ENCODE peak calls at places on chromosomes 3 and 15, in six cellular contexts. Q is H9, Z is mesendoderm, G is IMR-90, K is mesenchymal stem cell, P is trophoblast cell. S is an unnamed sample.

GRCh38 chr3:138188013-138188352 is 882 bp downstream of the ARMC8 start:
- DNase-seq in K (peak), P (no peak), G (peak), Z (no peak), Q (no peak), S (no peak)

GRCh38 chr3:154105218-154105975 is 15.8 kb upstream of the ARHGEF26 start:
- DNase-seq in Z (no peak), G (peak), Q (no peak), P (no peak), K (no peak), S (no peak)

GRCh38 chr3:60708191-60708975 is 542.9 kb downstream of the FHIT start:
- DNase-seq in K (peak), G (peak), P (no peak), Q (no peak), Z (no peak), S (no peak)

GRCh38 chr3:47412842-47413520 is 32.2 kb downstream of the PTPN23 start:
- DNase-seq in P (no peak), K (no peak), Z (no peak), Q (no peak), G (no peak), S (no peak)

GRCh38 chr3:42855219-42855546 is 20.5 kb downstream of the CYP8B1 start:
- DNase-seq in G (no peak), Z (no peak), K (no peak), Q (no peak), P (no peak), S (no peak)

GRCh38 chr3:123338021-123338619 is 110.8 kb downstream of the ADCY5 start:
- DNase-seq in P (no peak), G (no peak), K (no peak), Q (no peak), Z (no peak), S (no peak)

GRCh38 chr15:96344706-96345559 is 14.4 kb downstream of the NR2F2 start:
- DNase-seq in K (peak), P (no peak), Z (no peak), Q (peak), G (no peak), S (no peak)

GRCh38 chr15:40105517-40106202 is 3.0 kb downstream of the BMF start:
- DNase-seq in K (no peak), P (no peak), Q (no peak), Z (no peak), G (no peak), S (no peak)

GRCh38 chr3:152300029-152300764 is 31.5 kb downstream of the MBNL1 start:
- DNase-seq in G (no peak), K (no peak), P (no peak), Q (no peak), Z (no peak), S (no peak)

GRCh38 chr3:156665296-156665695 is 9.1 kb upstream of the TIPARP start:
- DNase-seq in P (no peak), Z (no peak), Q (no peak), G (peak), K (peak), S (no peak)

GRCh38 chr15:54197995-54198394 is 219.8 kb downstream of the UNC13C start:
- DNase-seq in P (no peak), Q (peak), Z (peak), K (no peak), G (no peak), S (no peak)

GRCh38 chr3:150736903-150737832 is 25.8 kb downstream of the SIAH2 start:
- DNase-seq in G (no peak), P (peak), Z (peak), Q (no peak), K (peak), S (no peak)

GRCh38 chr15:31230630-31231485 is 95.8 kb upstream of the KLF13 start:
- DNase-seq in Z (no peak), P (no peak), G (no peak), Q (no peak), K (no peak), S (no peak)

GRCh38 chr3:126025862-126026261 is 56.9 kb downstream of the ROPN1B start:
- DNase-seq in G (no peak), Z (no peak), P (no peak), Q (no peak), K (no peak), S (no peak)

GRCh38 chr15:44541282-44541958 is 4.5 kb downstream of the EIF3J start:
- DNase-seq in K (peak), G (peak), P (no peak), Q (no peak), Z (no peak), S (no peak)

GRCh38 chr3:183576487-183577107 is 21.1 kb upstream of the KLHL6 start:
- DNase-seq in Z (no peak), K (peak), Q (no peak), G (no peak), P (no peak), S (no peak)

GRCh38 chr3:155281892-155282291 is 11.6 kb downstream of the STRIT1 start:
- DNase-seq in K (no peak), Q (no peak), Z (peak), P (peak), G (peak), S (no peak)

GRCh38 chr3:131957980-131958379 is 76.8 kb downstream of the CPNE4 start:
- DNase-seq in P (peak), K (no peak), Q (no peak), Z (peak), G (no peak), S (no peak)

GRCh38 chr15:74906193-74906449 is 530 bp downstream of the FAM219B start:
- DNase-seq in Q (peak), P (peak), K (peak), G (no peak), Z (no peak), S (no peak)

GRCh38 chr3:117261907-117262518 is 552.4 kb downstream of the TUSC7 start:
- DNase-seq in K (no peak), Z (no peak), G (no peak), Q (no peak), P (no peak), S (no peak)

GRCh38 chr3:105385868-105386508 is 19.3 kb downstream of the ALCAM start:
- DNase-seq in G (no peak), K (no peak), Q (no peak), P (no peak), Z (no peak), S (no peak)

GRCh38 chr15:80309769-80310384 is 57.9 kb upstream of the CTXND1 start:
- DNase-seq in Z (peak), K (peak), Q (no peak), G (peak), P (no peak), S (peak)

GRCh38 chr15:90761629-90762028 is 44.5 kb downstream of the BLM start:
- DNase-seq in Z (no peak), Q (no peak), P (no peak), K (no peak), G (no peak), S (no peak)

GRCh38 chr3:5186854-5187151 is 704 bp upstream of the EDEM1 start:
- DNase-seq in Q (no peak), P (no peak), Z (no peak), K (peak), G (peak), S (no peak)

GRCh38 chr15:96273317-96274086 is 57.0 kb upstream of the NR2F2 start:
- DNase-seq in G (peak), Q (no peak), K (peak), Z (peak), P (peak), S (no peak)

GRCh38 chr3:8595935-8596262 is 48.7 kb downstream of the SSUH2 start:
- DNase-seq in Q (no peak), P (no peak), Z (no peak), K (no peak), G (no peak), S (no peak)

GRCh38 chr3:47762233-47762632 is 19.5 kb downstream of the SMARCC1 start:
- DNase-seq in Z (no peak), Q (no peak), P (no peak), K (no peak), G (peak), S (no peak)

GRCh38 chr3:32018723-32019564 is 37.4 kb downstream of the ZNF860 start:
- DNase-seq in G (peak), K (peak), Q (no peak), Z (peak), P (no peak), S (peak)

GRCh38 chr15:74253276-74253921 is 17.3 kb downstream of the CCDC33 start:
- DNase-seq in G (peak), Z (peak), K (no peak), P (no peak), Q (no peak), S (no peak)

GRCh38 chr3:181730934-181731333 is 19.2 kb downstream of the SOX2 start:
- DNase-seq in Q (no peak), P (no peak), Z (no peak), G (no peak), K (no peak), S (no peak)

GRCh38 chr3:181730364-181730763 is 18.6 kb downstream of the SOX2 start:
- DNase-seq in G (no peak), K (no peak), Q (no peak), Z (no peak), P (no peak), S (no peak)

GRCh38 chr3:181727122-181728036 is 15.7 kb downstream of the SOX2 start:
- DNase-seq in Z (peak), G (no peak), Q (peak), K (peak), P (no peak), S (no peak)

GRCh38 chr3:181728470-181728869 is 16.7 kb downstream of the SOX2 start:
- DNase-seq in K (no peak), G (no peak), P (no peak), Q (no peak), Z (no peak), S (no peak)

DNA sequence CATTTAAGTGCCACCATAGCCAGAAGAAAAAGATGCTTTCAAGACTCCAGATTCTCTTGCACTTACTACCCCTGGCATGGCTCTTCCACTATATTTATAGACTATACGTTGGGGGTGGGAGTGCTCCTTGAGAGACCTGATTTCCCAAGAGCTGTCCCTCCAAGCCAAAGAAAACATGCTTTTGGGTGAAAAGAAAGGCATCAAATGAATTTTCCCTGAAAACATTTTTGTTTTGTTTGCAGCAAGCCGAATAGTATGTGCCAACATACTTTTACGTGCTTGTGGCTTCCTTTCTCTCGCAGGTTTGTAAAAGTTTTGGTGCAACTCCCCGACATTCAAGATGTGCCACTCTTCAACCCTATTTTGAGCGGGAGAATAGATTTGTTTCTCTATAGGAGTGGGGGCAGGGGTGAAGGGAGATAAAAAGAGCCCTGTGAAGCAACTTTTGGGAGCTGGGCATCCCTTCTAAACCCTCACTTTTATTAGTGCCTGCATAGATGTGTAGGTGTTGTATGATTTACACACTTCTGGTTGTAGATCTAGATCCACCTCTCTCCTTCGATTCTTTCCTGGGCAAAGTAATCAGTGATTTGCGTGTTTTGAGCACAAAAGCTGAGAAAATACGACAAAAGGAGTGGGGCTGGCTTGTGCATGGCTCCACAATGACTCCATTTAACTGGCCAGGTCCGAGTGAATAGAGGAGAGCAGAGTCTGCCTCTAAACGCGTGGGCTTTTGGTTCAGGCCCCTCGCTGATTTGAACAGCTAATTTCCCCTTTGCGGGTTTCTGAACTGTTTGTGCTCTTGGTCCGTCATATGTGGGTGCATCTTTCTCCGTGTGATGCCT is 17.6 kb downstream of the SOX2 start:
- DNase-seq in Z (no peak), Q (no peak), P (no peak), K (no peak), G (no peak), S (no peak)
- H2BK120ac ChIP-seq in Z (no peak), Q (no peak), P (no peak), K (no peak), G (no peak), S (no peak)

GRCh38 chr3:112637700-112638099 is 3.2 kb downstream of the CCDC80 start:
- DNase-seq in Q (no peak), Z (no peak), P (no peak), G (no peak), K (no peak), S (no peak)
- H3K9ac ChIP-seq in Q (no peak), Z (no peak), P (no peak), G (peak), K (peak), S (no peak)

GRCh38 chr15:77620960-77621647 is 11.6 kb downstream of the LINGO1 start:
- DNase-seq in G (no peak), P (no peak), Z (no peak), K (no peak), Q (no peak), S (no peak)
- H2BK120ac ChIP-seq in G (no peak), P (peak), Z (no peak), K (no peak), Q (no peak), S (no peak)

GRCh38 chr3:144818973-144819372 is 847.4 kb downstream of the DIPK2A start:
- DNase-seq in Z (no peak), K (no peak), P (no peak), Q (no peak), G (no peak), S (no peak)
- H3K9ac ChIP-seq in Z (no peak), K (no peak), P (no peak), Q (no peak), G (no peak), S (no peak)

DNA sequence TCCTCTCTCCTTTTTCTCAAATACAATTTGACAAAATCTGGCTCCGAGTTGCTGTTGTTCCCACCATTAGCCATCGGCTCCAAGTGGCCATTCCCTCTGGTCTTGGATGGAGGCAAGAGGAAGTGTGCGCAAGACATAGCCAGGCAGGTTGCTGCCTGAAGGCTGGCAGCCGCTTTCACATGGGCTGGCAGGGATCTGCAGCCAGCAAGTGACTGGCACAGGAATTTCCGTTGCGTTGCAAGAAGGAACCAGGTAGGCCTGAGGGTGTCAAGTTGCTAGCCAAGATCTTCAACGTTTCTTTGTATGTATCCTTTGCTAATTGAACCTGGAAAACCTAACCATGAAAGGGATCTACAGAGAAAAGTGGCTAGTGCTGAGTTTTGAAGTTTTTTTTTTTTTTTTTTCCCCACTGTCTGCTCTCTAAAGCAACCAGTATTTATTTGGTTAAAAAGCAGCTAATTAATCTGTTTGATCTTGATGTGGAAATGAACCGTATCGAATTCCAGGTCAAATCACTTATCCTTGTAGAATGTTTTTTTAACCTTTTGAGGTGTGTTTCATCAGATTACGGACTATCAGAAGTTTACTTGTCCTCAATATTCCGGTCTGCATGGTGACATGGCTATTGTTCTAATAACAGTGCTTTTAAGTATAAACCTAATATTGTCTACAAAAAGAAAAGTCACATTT is 117.1 kb downstream of the FNDC3B start:
- DNase-seq in P (no peak), K (no peak), Z (peak), Q (peak), G (no peak), S (no peak)
- H2BK120ac ChIP-seq in P (no peak), K (no peak), Z (no peak), Q (no peak), G (no peak), S (no peak)

DNA sequence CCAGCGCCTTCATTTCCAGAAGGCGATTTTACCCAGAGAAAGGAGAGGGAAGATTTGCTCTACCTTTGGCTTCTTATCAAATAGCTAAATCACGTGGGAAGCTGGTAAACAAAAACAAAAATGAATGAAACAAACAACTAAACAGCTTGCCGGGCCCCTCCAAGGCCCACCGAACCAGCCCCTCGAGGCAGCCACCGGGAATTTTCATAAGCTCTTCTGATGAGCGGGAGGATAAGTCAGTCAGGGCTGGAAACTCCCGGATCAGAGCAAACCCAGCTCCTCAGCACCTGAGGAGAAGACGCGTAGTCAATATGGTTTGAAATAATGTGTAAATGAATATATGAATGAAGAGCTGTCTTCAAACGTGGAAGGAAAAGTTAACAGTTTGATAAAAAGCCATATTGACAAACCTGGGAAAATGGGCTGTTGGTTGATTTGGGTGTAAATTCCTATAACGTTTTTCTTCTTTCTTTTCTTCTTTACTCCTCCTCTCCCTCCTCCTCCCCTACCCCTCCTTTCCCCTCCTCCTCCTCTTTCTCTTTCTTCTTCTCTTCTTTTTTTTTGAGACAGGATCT is 10.7 kb downstream of the RPLP1 start:
- DNase-seq in P (no peak), Z (no peak), G (no peak), Q (no peak), K (no peak), S (no peak)
- H3K9ac ChIP-seq in P (peak), Z (peak), G (peak), Q (peak), K (peak), S (no peak)

DNA sequence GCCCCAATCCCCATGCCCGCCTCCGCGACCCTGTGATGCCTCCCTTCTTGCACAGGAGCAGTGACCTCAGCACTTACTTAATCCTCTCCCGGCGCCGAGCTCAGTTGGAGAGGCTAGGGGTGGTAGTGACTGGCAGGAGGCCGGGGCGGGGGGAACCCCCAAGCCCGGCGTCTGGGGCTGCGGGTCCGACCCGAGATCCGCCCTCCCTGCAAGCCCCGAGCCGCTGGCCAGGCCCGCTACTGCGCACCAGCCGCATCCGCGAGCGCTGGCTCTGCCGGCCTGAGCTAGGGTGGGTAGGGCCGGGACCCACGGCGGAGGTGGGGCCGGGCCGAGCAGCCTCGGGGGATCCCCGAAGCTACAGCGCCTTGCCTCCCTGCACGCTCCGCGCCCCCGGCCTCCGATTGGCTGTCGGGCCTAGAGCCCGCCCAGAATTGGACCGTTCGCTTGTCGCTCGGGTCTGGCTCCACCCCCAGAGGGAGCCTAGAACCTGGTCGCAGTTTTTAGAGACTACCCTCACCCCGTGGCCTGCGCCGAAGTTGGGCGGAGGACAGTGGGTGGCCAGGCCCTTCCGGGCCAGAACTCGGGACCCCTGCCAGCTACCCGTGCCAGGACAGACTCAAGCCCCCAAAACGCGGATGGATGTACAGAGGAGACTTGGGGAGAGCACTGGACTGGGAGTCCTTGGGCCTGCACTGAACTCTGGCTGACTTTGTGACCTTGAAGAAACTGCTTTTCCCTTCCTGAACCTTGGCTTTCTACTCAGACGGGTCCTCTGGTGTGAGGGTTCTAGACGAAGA is at the start of gene C3orf18:
- DNase-seq in Q (peak), P (peak), K (peak), G (peak), Z (peak), S (peak)
- H2BK120ac ChIP-seq in Q (no peak), P (no peak), K (peak), G (peak), Z (no peak), S (no peak)

DNA sequence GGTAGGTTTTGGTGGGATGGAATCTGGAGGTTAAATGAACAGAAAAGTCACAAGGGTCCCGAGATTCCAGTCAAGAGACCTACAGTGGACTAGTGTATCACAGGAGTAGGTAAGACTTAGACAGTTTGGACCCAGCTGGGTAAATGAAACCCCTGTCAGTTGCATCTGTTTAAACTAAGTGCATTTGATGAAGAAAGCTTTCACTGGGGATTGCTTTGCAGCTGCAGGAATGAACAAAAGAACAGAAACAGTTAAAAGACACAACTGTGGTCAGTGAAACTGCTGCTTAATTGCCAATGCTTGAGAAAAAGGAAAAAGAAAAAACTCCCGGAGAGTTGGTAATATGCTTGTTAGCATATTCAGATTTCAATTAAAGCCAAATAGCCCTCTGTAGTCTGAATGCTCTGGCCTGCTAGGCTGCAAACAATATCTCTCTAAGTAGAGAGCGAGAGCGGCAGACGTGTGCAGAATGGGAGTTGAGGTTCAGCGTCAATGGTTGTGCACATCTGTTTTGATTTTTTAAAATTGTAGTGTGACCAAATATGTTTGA is 37.1 kb downstream of the OXNAD1 start:
- DNase-seq in P (no peak), Q (no peak), G (no peak), K (no peak), Z (no peak), S (no peak)
- H3K9ac ChIP-seq in P (no peak), Q (no peak), G (no peak), K (no peak), Z (no peak), S (no peak)